ENCODE peak calls at places on chromosomes 5 and 9, in nine cellular contexts. L is AG08395; V is KBM-7; T is lower lobe of right lung; P is activated CD4-positive, alpha-beta T cell treated with anti-CD3 and anti-CD28 coated beads, Interleukin-2, amount 10 ng/mL, durations not matched to agents 7 days and 5 days; M is H1; Y is cardiac muscle cell; O is psoas muscle; J is iPS-NIHi11. N is an unnamed sample.

GRCh38 chr9:112925058-112925641 is 34.5 kb upstream of the SLC46A2 start:
- DNase-seq in T (no peak), V (peak), L (peak), Y (peak), P (no peak), O (no peak), M (no peak), J (peak), N (peak)

GRCh38 chr5:147481857-147482256 is 28.0 kb downstream of the DPYSL3 start:
- DNase-seq in V (no peak), T (no peak), L (peak), O (no peak), P (no peak), J (no peak), M (no peak), Y (peak), N (no peak)

GRCh38 chr5:143758750-143759149 is 53.2 kb upstream of the HMHB1 start:
- DNase-seq in T (no peak), L (peak), V (no peak), O (no peak), Y (peak), P (no peak), J (no peak), M (no peak), N (no peak)

GRCh38 chr5:78574731-78575161 is 73.8 kb downstream of the LHFPL2 start:
- DNase-seq in M (no peak), Y (peak), V (no peak), O (no peak), J (no peak), T (no peak), P (no peak), L (no peak), N (peak)

GRCh38 chr5:64784451-64785025 is 15.8 kb downstream of the CWC27 start:
- DNase-seq in T (peak), Y (peak), M (peak), P (peak), O (peak), V (peak), L (peak), J (peak), N (peak)

GRCh38 chr9:107249131-107249533 is 33.9 kb upstream of the RAD23B start:
- DNase-seq in T (no peak), M (no peak), V (no peak), L (no peak), P (no peak), J (peak), O (no peak), Y (no peak), N (no peak)

GRCh38 chr5:1670342-1670741 is 129.3 kb downstream of the MRPL36 start:
- DNase-seq in O (no peak), Y (peak), L (peak), T (no peak), M (no peak), J (no peak), V (no peak), P (no peak), N (peak)

GRCh38 chr5:40386293-40386692 is 293.4 kb upstream of the PTGER4 start:
- DNase-seq in Y (no peak), T (no peak), O (no peak), L (no peak), M (no peak), V (peak), J (no peak), P (peak), N (no peak)

GRCh38 chr9:89899476-89900047 is 294.8 kb downstream of the GADD45G start:
- DNase-seq in V (no peak), J (no peak), P (no peak), T (no peak), Y (no peak), L (no peak), M (no peak), O (no peak), N (no peak)

GRCh38 chr5:55154893-55155292 is 5.1 kb upstream of the GPX8 start:
- DNase-seq in O (no peak), P (no peak), V (no peak), L (peak), J (no peak), M (no peak), Y (peak), T (no peak), N (no peak)

GRCh38 chr5:125199968-125200841 is 453.8 kb upstream of the ZNF608 start:
- DNase-seq in Y (peak), T (no peak), P (no peak), L (peak), V (no peak), J (no peak), O (no peak), M (no peak), N (no peak)

GRCh38 chr5:148455055-148455675 is 71.4 kb downstream of the FBXO38 start:
- DNase-seq in J (no peak), T (no peak), L (no peak), M (no peak), V (no peak), Y (peak), P (no peak), O (no peak), N (no peak)

GRCh38 chr5:64632251-64632650 is 58.1 kb upstream of the SHISAL2B start:
- DNase-seq in V (no peak), L (no peak), P (no peak), T (peak), Y (no peak), J (no peak), O (no peak), M (no peak), N (no peak)

GRCh38 chr5:3684771-3685354 is 89.2 kb downstream of the IRX1 start:
- DNase-seq in T (no peak), L (no peak), P (no peak), M (no peak), V (no peak), Y (no peak), J (no peak), O (no peak), N (peak)

GRCh38 chr5:59065551-59065950 is 482.7 kb downstream of the RAB3C start:
- DNase-seq in P (no peak), M (no peak), V (no peak), O (no peak), J (no peak), T (no peak), Y (no peak), L (peak), N (no peak)

GRCh38 chr9:99835142-99835541 is 13.5 kb downstream of the NR4A3 start:
- DNase-seq in M (no peak), P (no peak), Y (no peak), L (no peak), O (no peak), V (no peak), T (no peak), J (no peak), N (no peak)

GRCh38 chr5:56169281-56169680 is 63.8 kb downstream of the ANKRD55 start:
- DNase-seq in V (no peak), T (no peak), J (no peak), P (no peak), M (no peak), O (no peak), Y (no peak), L (no peak), N (no peak)

GRCh38 chr5:1800470-1801060 is 642 bp upstream of the NDUFS6 start:
- DNase-seq in P (peak), V (no peak), M (no peak), L (no peak), O (no peak), Y (peak), T (no peak), J (no peak), N (peak)

GRCh38 chr5:140346348-140347221 is at the start of gene HBEGF:
- DNase-seq in T (peak), M (peak), P (peak), Y (peak), O (peak), L (peak), V (peak), J (peak), N (peak)

GRCh38 chr5:135057233-135057632 is 23.2 kb upstream of the PITX1 start:
- DNase-seq in J (no peak), M (no peak), L (no peak), V (no peak), O (no peak), P (no peak), Y (no peak), T (no peak), N (no peak)

GRCh38 chr5:146667633-146668032 is 151.6 kb upstream of the GPR151 start:
- DNase-seq in Y (peak), J (no peak), L (peak), P (no peak), M (no peak), V (no peak), O (no peak), T (no peak), N (no peak)

GRCh38 chr9:86531273-86531672 is 177.1 kb upstream of the TUT7 start:
- DNase-seq in Y (no peak), V (no peak), M (no peak), T (no peak), P (no peak), J (no peak), L (no peak), O (no peak), N (no peak)

GRCh38 chr9:113955076-113955752 is 79.1 kb downstream of the ZNF618 start:
- DNase-seq in L (peak), T (no peak), M (no peak), V (no peak), P (no peak), Y (peak), J (no peak), O (no peak), N (no peak)

GRCh38 chr5:181223041-181223728 is at the start of gene TRIM41:
- DNase-seq in J (peak), P (peak), O (peak), V (peak), L (peak), Y (peak), M (peak), T (peak), N (peak)

GRCh38 chr9:111566234-111566633 is 33.2 kb downstream of the PTGR1 start:
- DNase-seq in P (no peak), M (no peak), T (no peak), J (no peak), L (no peak), V (no peak), Y (peak), O (no peak), N (no peak)

GRCh38 chr9:73911814-73912213 is 585.3 kb upstream of the RORB start:
- DNase-seq in Y (no peak), O (no peak), M (no peak), J (no peak), T (no peak), V (no peak), L (no peak), P (no peak), N (no peak)

GRCh38 chr5:43073597-43074546 is 33.8 kb upstream of the ANXA2R start:
- DNase-seq in P (peak), M (peak), L (peak), Y (peak), T (no peak), V (peak), J (peak), O (no peak), N (peak)

GRCh38 chr9:129124507-129125069 is 13.4 kb downstream of the PTPA start:
- DNase-seq in T (no peak), O (no peak), J (no peak), V (no peak), P (no peak), M (no peak), L (no peak), Y (no peak), N (no peak)